ENCODE peak calls at places on chromosomes 2 and 18, in six cellular contexts. R is HCT116, B is HepG2, P is H1, U is K562, Y is GM12878. G is an unnamed sample.

GRCh38 chr2:14288016-14288415 is 344.5 kb upstream of the LRATD1 start:
- DNase-seq in Y (no peak), R (no peak), U (no peak), B (no peak), P (no peak), G (no peak)

GRCh38 chr2:237511421-237511820 is 24.4 kb downstream of the MLPH start:
- DNase-seq in R (no peak), P (no peak), B (no peak), Y (no peak), U (no peak), G (no peak)

GRCh38 chr18:46449033-46449432 is 208.0 kb downstream of the LOXHD1 start:
- DNase-seq in U (no peak), R (no peak), B (no peak), Y (no peak), P (no peak), G (no peak)

GRCh38 chr2:4094743-4095142 is 391.4 kb downstream of the DCDC2C start:
- DNase-seq in P (no peak), U (no peak), R (no peak), B (no peak), Y (no peak), G (no peak)

GRCh38 chr2:158822212-158822611 is 27.1 kb downstream of the DAPL1 start:
- DNase-seq in B (no peak), Y (no peak), U (no peak), R (no peak), P (no peak), G (no peak)

GRCh38 chr2:6994569-6994968 is 77.4 kb downstream of the RNF144A start:
- DNase-seq in U (no peak), Y (no peak), P (no peak), R (no peak), B (no peak), G (no peak)

GRCh38 chr18:57077786-57078552 is 68.9 kb upstream of the BOD1L2 start:
- DNase-seq in B (no peak), Y (peak; percentile 93), U (no peak), R (no peak), P (no peak), G (no peak)

GRCh38 chr2:135096665-135097446 is 44.8 kb downstream of the RAB3GAP1 start:
- DNase-seq in P (no peak), B (no peak), U (no peak), R (no peak), Y (no peak), G (no peak)

GRCh38 chr18:58186258-58186948 is 142.4 kb downstream of the NEDD4L start:
- DNase-seq in Y (no peak), B (no peak), U (no peak), P (no peak), R (no peak), G (no peak)

GRCh38 chr2:225164406-225165048 is 122.3 kb upstream of the DOCK10 start:
- DNase-seq in P (no peak), Y (no peak), R (no peak), B (no peak), U (peak; percentile 4), G (no peak)

GRCh38 chr2:200435379-200435778 is 74.5 kb downstream of the KCTD18 start:
- DNase-seq in U (no peak), B (no peak), Y (no peak), P (no peak), R (no peak), G (no peak)

GRCh38 chr2:105385703-105386540 is 12.9 kb downstream of the FHL2 start:
- DNase-seq in B (peak; percentile 79), R (no peak), U (no peak), P (no peak), Y (no peak), G (no peak)

GRCh38 chr2:124959582-124959981 is 934.5 kb downstream of the CNTNAP5 start:
- DNase-seq in R (no peak), P (no peak), U (no peak), Y (no peak), B (no peak), G (no peak)

GRCh38 chr2:232338759-232339106 is 39.8 kb upstream of the ALPP start:
- DNase-seq in B (no peak), P (no peak), Y (no peak), R (no peak), U (no peak), G (no peak)

GRCh38 chr2:193428336-193428818 is 1233.6 kb upstream of the TMEFF2 start:
- DNase-seq in U (no peak), R (no peak), Y (no peak), P (no peak), B (peak; percentile 100), G (no peak)

GRCh38 chr18:33440384-33441043 is at the start of gene CCDC178:
- DNase-seq in P (peak; percentile 2), U (peak; percentile 19), Y (no peak), B (no peak), R (no peak), G (peak; percentile 27)

GRCh38 chr18:26931659-26932058 is 66.2 kb upstream of the AQP4 start:
- DNase-seq in R (no peak), U (no peak), B (no peak), P (no peak), Y (no peak), G (no peak)

GRCh38 chr18:22346342-22346967 is 71.3 kb downstream of the CTAGE1 start:
- DNase-seq in R (no peak), Y (no peak), B (no peak), U (no peak), P (no peak), G (no peak)

GRCh38 chr2:42090216-42090615 is 42.4 kb downstream of the PKDCC start:
- DNase-seq in U (no peak), B (no peak), Y (no peak), R (no peak), P (no peak), G (no peak)

GRCh38 chr2:28608829-28609400 is 113.1 kb downstream of the PLB1 start:
- DNase-seq in B (no peak), P (no peak), R (no peak), U (no peak), Y (no peak), G (no peak)

GRCh38 chr2:64124571-64124970 is 19.6 kb downstream of the PELI1 start:
- DNase-seq in Y (no peak), U (no peak), B (no peak), R (no peak), P (no peak), G (no peak)
- TF ChIP-seq ZNF274 in Y (no peak), U (no peak), B (no peak), R (no peak), P (no peak), G (no peak)

GRCh38 chr2:558302-558642 is 118.9 kb downstream of the TMEM18 start:
- DNase-seq in B (no peak), R (no peak), Y (no peak), P (no peak), U (no peak), G (no peak)
- H3K9me3 ChIP-seq in B (no peaks in the 10 kb centered on the region), R (no peaks in the 10 kb centered on the region), Y (no peaks in the 10 kb centered on the region), P (no peaks in the 10 kb centered on the region), U (no peaks in the 10 kb centered on the region), G (no peaks in the 10 kb centered on the region)

DNA sequence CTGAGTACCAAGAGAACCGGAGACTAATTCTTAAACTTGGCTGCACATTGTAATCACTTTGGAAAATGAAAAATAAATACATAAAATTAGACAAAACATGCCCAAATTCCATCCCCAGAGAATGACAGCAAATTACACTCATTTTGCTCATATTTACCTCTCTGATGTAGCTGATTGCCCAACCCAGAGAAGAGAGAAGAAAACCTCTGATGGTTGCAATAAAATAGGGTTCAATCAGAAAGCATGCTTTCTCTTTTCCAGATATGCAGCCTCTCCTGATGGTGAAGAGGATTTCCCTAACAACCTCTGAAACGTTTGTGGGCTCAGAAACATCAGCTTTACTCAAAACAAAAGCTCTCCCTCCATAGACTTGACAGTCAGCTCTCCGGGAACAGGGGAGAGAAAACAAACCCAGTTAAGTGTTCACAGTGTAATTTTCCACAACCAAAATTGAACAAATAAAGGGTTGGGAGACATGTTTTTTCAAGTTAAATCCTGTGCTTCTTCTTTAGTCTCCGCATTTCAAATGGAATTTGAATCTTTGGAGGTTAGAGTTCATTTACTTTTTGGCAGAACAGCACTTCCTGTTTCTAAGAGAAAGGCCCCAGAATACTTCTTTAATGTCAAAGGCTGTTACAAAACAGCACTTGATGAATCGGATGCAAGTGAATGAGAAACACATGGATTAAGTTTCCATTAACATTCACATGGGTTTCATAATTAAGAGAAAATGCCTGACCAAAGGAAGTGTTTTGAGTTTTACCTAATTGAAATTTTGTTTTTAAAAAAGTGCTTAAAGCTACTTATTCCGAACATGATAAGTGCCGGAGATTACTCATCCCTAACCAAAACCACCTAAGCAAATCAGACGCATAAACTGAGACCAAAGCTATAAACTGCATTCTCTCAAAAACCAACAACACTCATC is 570.1 kb upstream of the SYT4 start:
- DNase-seq in Y (no peak), B (no peak), R (no peak), P (no peak), U (no peak), G (no peak)
- TF ChIP-seq ZNF274 in Y (no peak), B (no peak), R (no peak), P (no peak), U (no peak), G (no peak)

GRCh38 chr2:240637901-240638175 is 12.6 kb downstream of the GPR35 start:
- DNase-seq in P (no peak), B (no peak), Y (no peak), U (no peak), R (no peak), G (no peak)

GRCh38 chr2:240635116-240635997 is 10.1 kb downstream of the GPR35 start:
- DNase-seq in Y (no peak), P (no peak), B (no peak), R (no peak), U (no peak), G (no peak)

GRCh38 chr2:240636563-240637115 is 11.4 kb downstream of the GPR35 start:
- DNase-seq in R (no peak), Y (no peak), B (no peak), U (no peak), P (no peak), G (no peak)

GRCh38 chr2:240637116-240637900 is 12.0 kb downstream of the GPR35 start:
- DNase-seq in Y (no peak), U (no peak), B (no peak), P (no peak), R (no peak), G (no peak)

GRCh38 chr2:240635998-240636547 is 10.8 kb downstream of the GPR35 start:
- DNase-seq in B (no peak), Y (no peak), U (no peak), R (no peak), P (no peak), G (no peak)
- H3K9me3 ChIP-seq in B (peaks cover 34% of the 10 kb centered on the region), Y (peaks cover 2% of the 10 kb centered on the region), U (peaks cover 1% of the 10 kb centered on the region), R (peaks cover 6% of the 10 kb centered on the region), P (peaks cover 32% of the 10 kb centered on the region), G (peaks cover 45% of the 10 kb centered on the region)

DNA sequence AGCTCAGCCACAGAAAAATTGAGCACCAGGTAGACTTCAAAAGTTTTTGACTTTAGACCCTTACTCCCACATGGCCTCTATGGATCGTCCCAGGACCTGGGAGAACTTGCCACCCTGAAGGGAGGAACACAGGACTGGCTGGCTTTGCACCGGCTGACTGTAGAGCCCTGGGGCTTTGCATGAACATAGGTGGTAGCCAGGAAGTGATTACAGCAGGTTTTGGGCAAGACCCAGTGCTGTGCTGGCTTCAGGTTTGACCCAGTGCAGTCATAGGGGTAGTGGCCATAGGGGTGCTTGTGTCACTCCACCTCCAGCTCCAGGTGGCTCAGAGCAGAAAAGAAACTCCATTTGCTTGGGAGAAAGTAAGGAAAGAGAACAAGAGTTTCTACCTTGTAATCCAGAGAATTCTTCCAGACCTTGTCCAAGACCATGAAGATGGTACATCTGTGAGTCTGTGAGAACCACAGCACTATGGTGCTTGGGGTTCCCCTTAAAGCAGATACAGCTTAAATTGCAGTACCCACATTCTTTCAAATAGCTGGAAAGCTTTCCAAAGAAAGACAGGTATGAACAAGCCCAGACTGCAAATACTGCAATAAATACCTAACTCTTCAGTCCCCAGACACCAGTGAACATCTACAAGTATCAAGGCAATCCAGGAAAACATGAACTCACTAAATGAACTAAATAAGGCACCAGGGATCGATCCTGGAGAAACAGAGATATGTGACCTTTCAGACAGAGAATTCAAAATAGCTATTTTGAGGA is 13.0 kb upstream of the SESTD1 start:
- DNase-seq in B (no peak), U (no peak), R (no peak), Y (no peak), P (no peak), G (no peak)
- TF ChIP-seq ZNF274 in B (no peak), U (no peak), R (no peak), Y (no peak), P (no peak), G (no peak)